ENCODE peak calls at places on chromosomes 7 and 10, in eight cellular contexts. E is iris pigment epithelial cell, M is Calu3, N is posterior cingulate gyrus, C is SK-N-DZ, G is dermis blood vessel endothelial cell, T is ureter, L is astrocyte. X is an unnamed sample.

GRCh38 chr7:66921918-66922486 is 977 bp downstream of the TMEM248 start:
- DNase-seq in T (no peak), G (peak), E (peak), L (no peak), M (no peak), C (no peak), N (no peak), X (no peak)

GRCh38 chr10:12927896-12928295 is 73.6 kb downstream of the CCDC3 start:
- DNase-seq in G (no peak), N (no peak), T (no peak), M (no peak), L (no peak), E (no peak), C (no peak), X (no peak)

GRCh38 chr10:25933653-25934608 is at the start of gene MYO3A:
- DNase-seq in E (no peak), L (no peak), M (peak), T (no peak), C (no peak), G (no peak), N (peak), X (no peak)

GRCh38 chr10:29840516-29841276 is 205.9 kb upstream of the SVIL start:
- DNase-seq in L (no peak), G (no peak), M (no peak), C (no peak), N (no peak), T (no peak), E (no peak), X (no peak)

GRCh38 chr7:129110575-129111376 is 33.7 kb upstream of the TSPAN33 start:
- DNase-seq in N (no peak), C (no peak), M (peak), L (no peak), G (no peak), T (no peak), E (peak), X (no peak)

GRCh38 chr10:7787150-7787856 is 490 bp downstream of the KIN start:
- DNase-seq in L (no peak), G (peak), T (no peak), N (no peak), C (no peak), E (peak), M (peak), X (no peak)

GRCh38 chr7:117478796-117479479 is 887 bp upstream of the CFTR start:
- DNase-seq in E (peak), T (no peak), N (no peak), C (no peak), G (no peak), L (no peak), M (peak), X (no peak)

GRCh38 chr7:159064121-159064815 is 80.4 kb downstream of the VIPR2 start:
- DNase-seq in M (no peak), T (peak), L (no peak), C (no peak), E (no peak), N (no peak), G (no peak), X (no peak)

GRCh38 chr10:31698169-31698890 is 230.3 kb downstream of the ARHGAP12 start:
- DNase-seq in E (peak), T (peak), L (peak), G (peak), M (no peak), C (no peak), N (no peak), X (no peak)

GRCh38 chr10:32687116-32687515 is 241.2 kb downstream of the CCDC7 start:
- DNase-seq in C (no peak), M (no peak), E (no peak), N (no peak), G (no peak), T (no peak), L (no peak), X (no peak)

X was measured in dorsolateral prefrontal cortex.